ENCODE peak calls at places on chromosome 18, in five cellular contexts. One of them, this sample, is unnamed.

GRCh38 chr18:79877163-79878091 is 74.0 kb downstream of the SLC66A2 start:
- DNase-seq in thoracic aorta: no peak
- DNase-seq in stomach: no peak
- DNase-seq in testis: no peak
- DNase-seq in endothelial cell of umbilical vein: no peak
- DNase-seq in this sample: peak; percentile 16

GRCh38 chr18:55575949-55576348 is 12.0 kb downstream of the TCF4 start:
- DNase-seq in testis: no peak
- DNase-seq in thoracic aorta: no peak
- DNase-seq in endothelial cell of umbilical vein: no peak
- DNase-seq in stomach: no peak
- DNase-seq in this sample: no peak

GRCh38 chr18:23238651-23239349 is 103.5 kb downstream of the CABLES1 start:
- DNase-seq in stomach: no peak
- DNase-seq in testis: no peak
- DNase-seq in thoracic aorta: no peak
- DNase-seq in endothelial cell of umbilical vein: peak; percentile 62
- DNase-seq in this sample: no peak

GRCh38 chr18:50560681-50561629 is 1.1 kb downstream of the MAPK4 start:
- DNase-seq in endothelial cell of umbilical vein: no peak
- DNase-seq in stomach: no peak
- DNase-seq in thoracic aorta: no peak
- DNase-seq in testis: peak; percentile 44
- DNase-seq in this sample: peak; percentile 37

GRCh38 chr18:28459587-28459986 is 282.7 kb upstream of the CDH2 start:
- DNase-seq in endothelial cell of umbilical vein: no peak
- DNase-seq in stomach: no peak
- DNase-seq in thoracic aorta: no peak
- DNase-seq in testis: no peak
- DNase-seq in this sample: no peak

GRCh38 chr18:24754572-24754971 is 294.1 kb downstream of the HRH4 start:
- DNase-seq in thoracic aorta: no peak
- DNase-seq in testis: no peak
- DNase-seq in endothelial cell of umbilical vein: no peak
- DNase-seq in stomach: no peak
- DNase-seq in this sample: no peak

GRCh38 chr18:10131783-10132381 is 218.1 kb downstream of the VAPA start:
- DNase-seq in endothelial cell of umbilical vein: no peak
- DNase-seq in stomach: no peak
- DNase-seq in thoracic aorta: no peak
- DNase-seq in testis: peak; percentile 39
- DNase-seq in this sample: no peak

GRCh38 chr18:34661464-34662087 is 48.5 kb upstream of the DTNA start:
- DNase-seq in stomach: no peak
- DNase-seq in testis: no peak
- DNase-seq in thoracic aorta: no peak
- DNase-seq in endothelial cell of umbilical vein: peak; percentile 62
- DNase-seq in this sample: peak; percentile 10

GRCh38 chr18:28152354-28152753 is 24.6 kb downstream of the CDH2 start:
- DNase-seq in testis: no peak
- DNase-seq in stomach: no peak
- DNase-seq in endothelial cell of umbilical vein: no peak
- DNase-seq in thoracic aorta: no peak
- DNase-seq in this sample: no peak

GRCh38 chr18:80167947-80168745 is 59.1 kb downstream of the ADNP2 start:
- DNase-seq in testis: no peak
- DNase-seq in endothelial cell of umbilical vein: no peak
- DNase-seq in thoracic aorta: no peak
- DNase-seq in stomach: peak; percentile 24
- DNase-seq in this sample: no peak

GRCh38 chr18:76402026-76402990 is 92.7 kb downstream of the ZNF516 start:
- DNase-seq in stomach: no peak
- DNase-seq in testis: no peak
- DNase-seq in thoracic aorta: no peak
- DNase-seq in endothelial cell of umbilical vein: no peak
- DNase-seq in this sample: no peak

GRCh38 chr18:5424903-5425302 is 118.9 kb downstream of the EPB41L3 start:
- DNase-seq in thoracic aorta: no peak
- DNase-seq in endothelial cell of umbilical vein: peak; percentile 67
- DNase-seq in stomach: no peak
- DNase-seq in testis: no peak
- DNase-seq in this sample: no peak

GRCh38 chr18:74251297-74252031 is 40.3 kb downstream of the CYB5A start:
- DNase-seq in thoracic aorta: no peak
- DNase-seq in endothelial cell of umbilical vein: peak; percentile 56
- DNase-seq in stomach: no peak
- DNase-seq in testis: no peak
- DNase-seq in this sample: no peak

GRCh38 chr18:55415258-55415871 is 172.6 kb downstream of the TCF4 start:
- DNase-seq in stomach: peak; percentile 86
- DNase-seq in thoracic aorta: peak; percentile 78
- DNase-seq in testis: peak; percentile 96
- DNase-seq in endothelial cell of umbilical vein: peak; percentile 90
- DNase-seq in this sample: peak; percentile 85

GRCh38 chr18:34643982-34644381 is 66.1 kb upstream of the DTNA start:
- DNase-seq in testis: no peak
- DNase-seq in thoracic aorta: no peak
- DNase-seq in stomach: no peak
- DNase-seq in endothelial cell of umbilical vein: peak; percentile 31
- DNase-seq in this sample: no peak

GRCh38 chr18:39946623-39947061 is 2008.4 kb upstream of the PIK3C3 start:
- DNase-seq in thoracic aorta: no peak
- DNase-seq in endothelial cell of umbilical vein: peak; percentile 64
- DNase-seq in testis: peak; percentile 20
- DNase-seq in stomach: no peak
- DNase-seq in this sample: no peak

GRCh38 chr18:78901923-78902794 is 77.5 kb upstream of the SALL3 start:
- DNase-seq in stomach: no peak
- DNase-seq in thoracic aorta: no peak
- DNase-seq in endothelial cell of umbilical vein: no peak
- DNase-seq in testis: no peak
- DNase-seq in this sample: no peak

DNA sequence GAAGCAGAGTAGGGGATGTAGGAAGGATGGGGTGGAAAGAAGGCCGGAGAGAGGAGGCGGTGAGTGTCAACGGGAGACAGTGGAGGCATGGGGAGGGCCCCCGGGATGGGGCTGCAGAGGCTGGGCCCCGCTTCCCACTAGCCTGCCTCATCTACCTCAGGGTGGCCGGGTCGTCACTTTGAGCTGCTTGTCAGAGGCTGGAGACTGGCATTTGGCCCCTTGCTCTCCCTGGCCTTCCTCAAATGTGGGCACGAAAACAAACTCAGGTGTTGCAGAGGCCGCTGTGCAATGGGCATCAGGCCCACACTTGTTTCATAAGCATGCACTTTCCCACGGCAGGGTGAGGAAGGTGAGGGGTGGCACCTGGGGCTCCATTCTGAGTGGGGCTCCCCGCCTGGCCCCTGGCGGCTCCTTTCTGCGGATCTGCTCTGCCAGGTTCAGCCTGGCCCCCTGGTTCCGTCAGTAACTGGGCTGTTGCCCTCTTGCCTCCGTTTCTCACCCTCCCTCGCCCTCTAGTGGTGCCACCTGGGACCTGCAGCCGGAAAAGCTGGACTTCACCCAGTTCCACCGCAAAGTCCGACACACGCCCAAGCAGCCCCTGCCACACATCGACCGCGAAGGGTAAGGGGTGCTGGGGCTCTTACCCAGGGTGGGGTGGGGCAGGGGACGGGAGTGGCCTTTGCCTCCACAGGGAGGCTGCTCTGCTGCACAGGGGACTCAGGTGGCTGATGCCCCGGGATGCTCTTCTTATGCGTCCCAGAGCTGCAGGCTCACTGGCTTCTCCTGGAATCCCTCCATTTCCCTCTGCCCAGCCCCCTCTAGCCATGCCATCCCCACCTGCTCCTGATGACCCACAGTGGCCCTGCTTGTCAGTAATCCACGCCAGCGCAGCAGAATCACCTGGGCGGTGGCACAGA is 125.4 kb downstream of the CTIF start:
- DNase-seq in thoracic aorta: no peak
- DNase-seq in testis: peak; percentile 79
- DNase-seq in stomach: peak; percentile 73
- DNase-seq in endothelial cell of umbilical vein: peak; percentile 57
- DNase-seq in this sample: peak; percentile 84
- H3K27ac ChIP-seq in thoracic aorta: no peak overlapping the region
- H3K27ac ChIP-seq in testis: no peak overlapping the region
- H3K27ac ChIP-seq in stomach: no peak overlapping the region
- H3K27ac ChIP-seq in endothelial cell of umbilical vein: no peak overlapping the region
- H3K27ac ChIP-seq in this sample: no peak overlapping the region

GRCh38 chr18:77552945-77553344 is 303.3 kb downstream of the GALR1 start:
- DNase-seq in thoracic aorta: no peak
- DNase-seq in testis: no peak
- DNase-seq in endothelial cell of umbilical vein: no peak
- DNase-seq in stomach: no peak
- DNase-seq in this sample: no peak

GRCh38 chr18:77551055-77551454 is 301.4 kb downstream of the GALR1 start:
- DNase-seq in testis: no peak
- DNase-seq in endothelial cell of umbilical vein: no peak
- DNase-seq in thoracic aorta: no peak
- DNase-seq in stomach: no peak
- DNase-seq in this sample: no peak

GRCh38 chr18:77547757-77548156 is 298.1 kb downstream of the GALR1 start:
- DNase-seq in endothelial cell of umbilical vein: no peak
- DNase-seq in stomach: no peak
- DNase-seq in thoracic aorta: no peak
- DNase-seq in testis: no peak
- DNase-seq in this sample: no peak

GRCh38 chr18:77548790-77549420 is 299.3 kb downstream of the GALR1 start:
- DNase-seq in endothelial cell of umbilical vein: no peak
- DNase-seq in testis: no peak
- DNase-seq in stomach: no peak
- DNase-seq in thoracic aorta: no peak
- DNase-seq in this sample: no peak

DNA sequence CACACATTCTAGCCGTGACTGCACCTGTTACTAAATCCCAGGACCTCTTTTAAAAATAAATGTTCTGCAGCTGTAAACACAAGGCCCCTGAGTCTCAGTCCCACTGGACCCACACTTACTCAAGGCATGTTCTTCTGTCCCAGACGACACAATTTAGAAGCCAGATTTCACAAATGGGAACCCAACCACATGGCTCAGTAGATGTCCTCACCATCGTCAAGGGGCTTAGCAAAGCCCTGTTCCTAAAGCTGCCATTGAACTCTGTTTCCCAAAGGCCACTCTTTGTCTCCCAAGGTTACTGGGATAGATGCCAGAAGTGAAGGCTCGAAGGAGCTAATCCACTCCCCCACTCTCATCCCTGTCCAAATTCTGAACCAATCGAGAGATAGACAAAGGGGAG is 301.0 kb downstream of the GALR1 start:
- DNase-seq in testis: no peak
- DNase-seq in endothelial cell of umbilical vein: no peak
- DNase-seq in stomach: no peak
- DNase-seq in thoracic aorta: no peak
- DNase-seq in this sample: no peak
- H3K36me3 ChIP-seq in testis: no peaks in the 10 kb centered on the region
- H3K36me3 ChIP-seq in endothelial cell of umbilical vein: no peaks in the 10 kb centered on the region
- H3K36me3 ChIP-seq in stomach: no peaks in the 10 kb centered on the region
- H3K36me3 ChIP-seq in thoracic aorta: no peaks in the 10 kb centered on the region
- H3K36me3 ChIP-seq in this sample: no peaks in the 10 kb centered on the region

DNA sequence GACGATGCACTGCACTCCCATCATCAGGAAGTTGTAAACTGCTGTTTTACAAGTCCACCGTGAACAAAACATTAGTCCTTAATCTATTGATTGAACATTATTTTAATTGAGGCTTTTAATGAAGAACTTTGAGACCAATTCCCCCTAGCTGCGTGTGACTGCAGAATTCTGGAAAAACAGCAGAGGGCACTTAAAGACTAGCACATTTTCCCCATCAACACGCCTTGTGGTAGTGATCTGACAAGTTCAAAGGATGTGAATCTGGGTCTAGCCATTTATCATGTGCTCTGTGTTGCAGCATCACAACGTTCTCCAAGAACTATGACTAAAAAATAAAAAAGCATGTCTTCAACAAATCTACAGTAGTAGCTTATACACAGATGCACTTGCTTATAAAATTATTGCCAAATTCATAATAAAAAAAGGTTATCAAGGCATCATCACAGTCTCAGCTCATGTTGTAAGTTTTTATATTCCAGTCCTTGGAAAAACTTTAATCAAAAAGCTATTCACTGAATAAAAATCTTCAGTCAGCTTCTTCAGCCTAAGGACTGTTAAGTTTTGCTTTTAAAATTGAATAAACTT is 35.8 kb downstream of the SKOR2 start:
- DNase-seq in endothelial cell of umbilical vein: peak; percentile 47
- DNase-seq in thoracic aorta: no peak
- DNase-seq in stomach: no peak
- DNase-seq in testis: peak; percentile 28
- DNase-seq in this sample: peak; percentile 59
- TF ChIP-seq CTCF in endothelial cell of umbilical vein: peak; percentile 32
- TF ChIP-seq CTCF in thoracic aorta: no peak
- TF ChIP-seq CTCF in stomach: peak; percentile 39
- TF ChIP-seq CTCF in testis: no peak
- TF ChIP-seq CTCF in this sample: peak; percentile 81

GRCh38 chr18:31722369-31722957 is 38.1 kb upstream of the B4GALT6 start:
- DNase-seq in endothelial cell of umbilical vein: peak; percentile 80
- DNase-seq in stomach: peak; percentile 89
- DNase-seq in thoracic aorta: peak; percentile 40
- DNase-seq in testis: peak; percentile 92
- DNase-seq in this sample: peak; percentile 82
- H3K27ac ChIP-seq in endothelial cell of umbilical vein: no peak overlapping the region
- H3K27ac ChIP-seq in stomach: no peak overlapping the region
- H3K27ac ChIP-seq in thoracic aorta: no peak overlapping the region
- H3K27ac ChIP-seq in testis: no peak overlapping the region
- H3K27ac ChIP-seq in this sample: no peak overlapping the region

DNA sequence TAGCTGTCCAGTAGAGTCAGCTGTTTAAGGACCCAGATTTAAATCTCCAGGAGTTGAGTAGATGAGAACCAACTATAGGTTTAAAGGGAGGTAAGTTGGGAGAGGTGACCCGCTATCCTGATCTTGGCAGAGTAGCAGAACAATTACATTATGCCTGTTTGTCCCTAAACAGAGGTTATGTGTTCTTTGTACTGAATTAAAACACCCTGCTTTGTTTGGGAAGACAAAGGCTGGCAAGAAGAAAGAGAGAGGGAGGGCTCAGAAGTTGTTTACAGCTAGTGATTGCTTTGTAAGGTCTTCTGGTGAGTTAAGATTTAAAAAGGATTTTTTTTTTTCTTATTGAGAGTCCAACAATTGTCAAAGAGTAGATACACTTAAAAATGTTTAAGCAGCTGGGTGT is 37.3 kb downstream of the USP14 start:
- DNase-seq in endothelial cell of umbilical vein: no peak
- DNase-seq in testis: no peak
- DNase-seq in stomach: no peak
- DNase-seq in thoracic aorta: no peak
- DNase-seq in this sample: no peak
- H3K36me3 ChIP-seq in endothelial cell of umbilical vein: peaks cover 12% of the 10 kb centered on the region
- H3K36me3 ChIP-seq in testis: no peaks in the 10 kb centered on the region
- H3K36me3 ChIP-seq in stomach: peaks cover 42% of the 10 kb centered on the region
- H3K36me3 ChIP-seq in thoracic aorta: peaks cover 10% of the 10 kb centered on the region
- H3K36me3 ChIP-seq in this sample: peaks cover 28% of the 10 kb centered on the region

This sample was measured in WERI-Rb-1.